ENCODE peak calls at places on chromosomes 7 and 10, in seven cellular contexts. One of them, this sample, is unnamed.

GRCh38 chr7:126689037-126689436 is 563.7 kb downstream of the GRM8 start:
- DNase-seq in mammary epithelial cell: no peak
- DNase-seq in lower lobe of right lung: no peak
- DNase-seq in CD8-positive, alpha-beta T cell: no peak
- DNase-seq in upper lobe of left lung: no peak
- DNase-seq in trophoblast cell: no peak
- DNase-seq in gastrocnemius medialis: no peak
- DNase-seq in this sample: no peak

GRCh38 chr10:127275793-127276415 is 79.5 kb upstream of the INSYN2A start:
- DNase-seq in mammary epithelial cell: no peak
- DNase-seq in lower lobe of right lung: no peak
- DNase-seq in CD8-positive, alpha-beta T cell: no peak
- DNase-seq in upper lobe of left lung: no peak
- DNase-seq in trophoblast cell: no peak
- DNase-seq in gastrocnemius medialis: no peak
- DNase-seq in this sample: no peak

GRCh38 chr7:5692845-5693278 is 88.6 kb downstream of the RNF216 start:
- DNase-seq in mammary epithelial cell: peak; percentile 52
- DNase-seq in lower lobe of right lung: no peak
- DNase-seq in CD8-positive, alpha-beta T cell: no peak
- DNase-seq in upper lobe of left lung: no peak
- DNase-seq in trophoblast cell: peak; percentile 83
- DNase-seq in gastrocnemius medialis: no peak
- DNase-seq in this sample: no peak

GRCh38 chr10:17353568-17353967 is 100.8 kb downstream of the ST8SIA6 start:
- DNase-seq in mammary epithelial cell: peak; percentile 79
- DNase-seq in lower lobe of right lung: no peak
- DNase-seq in CD8-positive, alpha-beta T cell: no peak
- DNase-seq in upper lobe of left lung: no peak
- DNase-seq in trophoblast cell: peak; percentile 87
- DNase-seq in gastrocnemius medialis: no peak
- DNase-seq in this sample: no peak

GRCh38 chr10:30055094-30055701 is 4.2 kb downstream of the JCAD start:
- DNase-seq in mammary epithelial cell: no peak
- DNase-seq in lower lobe of right lung: no peak
- DNase-seq in CD8-positive, alpha-beta T cell: no peak
- DNase-seq in upper lobe of left lung: no peak
- DNase-seq in trophoblast cell: peak; percentile 28
- DNase-seq in gastrocnemius medialis: no peak
- DNase-seq in this sample: no peak

GRCh38 chr7:96151889-96152288 is 170.0 kb downstream of the SLC25A13 start:
- DNase-seq in mammary epithelial cell: no peak
- DNase-seq in lower lobe of right lung: no peak
- DNase-seq in CD8-positive, alpha-beta T cell: no peak
- DNase-seq in upper lobe of left lung: no peak
- DNase-seq in trophoblast cell: no peak
- DNase-seq in gastrocnemius medialis: no peak
- DNase-seq in this sample: no peak

GRCh38 chr7:68146970-68147369 is 1150.3 kb downstream of the TYW1 start:
- DNase-seq in mammary epithelial cell: no peak
- DNase-seq in lower lobe of right lung: no peak
- DNase-seq in CD8-positive, alpha-beta T cell: no peak
- DNase-seq in upper lobe of left lung: no peak
- DNase-seq in trophoblast cell: no peak
- DNase-seq in gastrocnemius medialis: no peak
- DNase-seq in this sample: no peak

GRCh38 chr10:11849272-11849671 is 26.1 kb downstream of the PROSER2 start:
- DNase-seq in mammary epithelial cell: peak; percentile 39
- DNase-seq in lower lobe of right lung: no peak
- DNase-seq in CD8-positive, alpha-beta T cell: no peak
- DNase-seq in upper lobe of left lung: no peak
- DNase-seq in trophoblast cell: no peak
- DNase-seq in gastrocnemius medialis: no peak
- DNase-seq in this sample: no peak

GRCh38 chr10:47028466-47028865 is 117.2 kb downstream of the PTPN20 start:
- DNase-seq in mammary epithelial cell: no peak
- DNase-seq in lower lobe of right lung: no peak
- DNase-seq in CD8-positive, alpha-beta T cell: no peak
- DNase-seq in upper lobe of left lung: peak; percentile 12
- DNase-seq in trophoblast cell: no peak
- DNase-seq in gastrocnemius medialis: no peak
- DNase-seq in this sample: no peak

GRCh38 chr7:19051767-19052375 is 65.6 kb downstream of the TWIST1 start:
- DNase-seq in mammary epithelial cell: peak; percentile 8
- DNase-seq in lower lobe of right lung: no peak
- DNase-seq in CD8-positive, alpha-beta T cell: no peak
- DNase-seq in upper lobe of left lung: no peak
- DNase-seq in trophoblast cell: peak; percentile 67
- DNase-seq in gastrocnemius medialis: no peak
- DNase-seq in this sample: peak; percentile 1

GRCh38 chr10:7407368-7408002 is 3.3 kb downstream of the SFMBT2 start:
- DNase-seq in mammary epithelial cell: no peak
- DNase-seq in lower lobe of right lung: no peak
- DNase-seq in CD8-positive, alpha-beta T cell: no peak
- DNase-seq in upper lobe of left lung: no peak
- DNase-seq in trophoblast cell: no peak
- DNase-seq in gastrocnemius medialis: no peak
- DNase-seq in this sample: no peak

GRCh38 chr10:95499482-95499989 is 61.6 kb downstream of the SORBS1 start:
- DNase-seq in mammary epithelial cell: no peak
- DNase-seq in lower lobe of right lung: no peak
- DNase-seq in CD8-positive, alpha-beta T cell: no peak
- DNase-seq in upper lobe of left lung: no peak
- DNase-seq in trophoblast cell: no peak
- DNase-seq in gastrocnemius medialis: no peak
- DNase-seq in this sample: no peak

GRCh38 chr7:3065724-3066143 is 22.1 kb upstream of the CARD11 start:
- DNase-seq in mammary epithelial cell: no peak
- DNase-seq in lower lobe of right lung: peak; percentile 52
- DNase-seq in CD8-positive, alpha-beta T cell: peak; percentile 45
- DNase-seq in upper lobe of left lung: peak; percentile 27
- DNase-seq in trophoblast cell: peak; percentile 39
- DNase-seq in gastrocnemius medialis: no peak
- DNase-seq in this sample: peak; percentile 62

GRCh38 chr7:31047282-31047681 is 4.8 kb upstream of the ADCYAP1R1 start:
- DNase-seq in mammary epithelial cell: no peak
- DNase-seq in lower lobe of right lung: no peak
- DNase-seq in CD8-positive, alpha-beta T cell: no peak
- DNase-seq in upper lobe of left lung: no peak
- DNase-seq in trophoblast cell: no peak
- DNase-seq in gastrocnemius medialis: no peak
- DNase-seq in this sample: no peak

GRCh38 chr7:4650471-4651047 is 31.5 kb upstream of the FOXK1 start:
- DNase-seq in mammary epithelial cell: no peak
- DNase-seq in lower lobe of right lung: no peak
- DNase-seq in CD8-positive, alpha-beta T cell: no peak
- DNase-seq in upper lobe of left lung: no peak
- DNase-seq in trophoblast cell: no peak
- DNase-seq in gastrocnemius medialis: no peak
- DNase-seq in this sample: no peak

GRCh38 chr10:30359373-30360206 is 10.5 kb upstream of the MTPAP start:
- DNase-seq in mammary epithelial cell: peak; percentile 68
- DNase-seq in lower lobe of right lung: peak; percentile 71
- DNase-seq in CD8-positive, alpha-beta T cell: peak; percentile 38
- DNase-seq in upper lobe of left lung: peak; percentile 69
- DNase-seq in trophoblast cell: peak; percentile 93
- DNase-seq in gastrocnemius medialis: no peak
- DNase-seq in this sample: peak; percentile 43

GRCh38 chr10:133100706-133101463 is 13.2 kb downstream of the ADGRA1 start:
- DNase-seq in mammary epithelial cell: no peak
- DNase-seq in lower lobe of right lung: no peak
- DNase-seq in CD8-positive, alpha-beta T cell: peak; percentile 3
- DNase-seq in upper lobe of left lung: peak; percentile 37
- DNase-seq in trophoblast cell: no peak
- DNase-seq in gastrocnemius medialis: no peak
- DNase-seq in this sample: no peak

GRCh38 chr10:132113206-132113605 is 47.5 kb downstream of the JAKMIP3 start:
- DNase-seq in mammary epithelial cell: no peak
- DNase-seq in lower lobe of right lung: peak; percentile 14
- DNase-seq in CD8-positive, alpha-beta T cell: no peak
- DNase-seq in upper lobe of left lung: peak; percentile 8
- DNase-seq in trophoblast cell: no peak
- DNase-seq in gastrocnemius medialis: no peak
- DNase-seq in this sample: no peak

GRCh38 chr10:49005270-49005669 is 65.6 kb upstream of the LRRC18 start:
- DNase-seq in mammary epithelial cell: no peak
- DNase-seq in lower lobe of right lung: no peak
- DNase-seq in CD8-positive, alpha-beta T cell: no peak
- DNase-seq in upper lobe of left lung: no peak
- DNase-seq in trophoblast cell: no peak
- DNase-seq in gastrocnemius medialis: no peak
- DNase-seq in this sample: no peak

GRCh38 chr7:134785842-134786241 is 6.4 kb downstream of the CALD1 start:
- DNase-seq in mammary epithelial cell: no peak
- DNase-seq in lower lobe of right lung: no peak
- DNase-seq in CD8-positive, alpha-beta T cell: no peak
- DNase-seq in upper lobe of left lung: no peak
- DNase-seq in trophoblast cell: no peak
- DNase-seq in gastrocnemius medialis: no peak
- DNase-seq in this sample: no peak

GRCh38 chr7:134787064-134787463 is 7.6 kb downstream of the CALD1 start:
- DNase-seq in mammary epithelial cell: no peak
- DNase-seq in lower lobe of right lung: no peak
- DNase-seq in CD8-positive, alpha-beta T cell: no peak
- DNase-seq in upper lobe of left lung: no peak
- DNase-seq in trophoblast cell: no peak
- DNase-seq in gastrocnemius medialis: no peak
- DNase-seq in this sample: no peak

GRCh38 chr7:134787720-134788119 is 8.3 kb downstream of the CALD1 start:
- DNase-seq in mammary epithelial cell: no peak
- DNase-seq in lower lobe of right lung: no peak
- DNase-seq in CD8-positive, alpha-beta T cell: no peak
- DNase-seq in upper lobe of left lung: no peak
- DNase-seq in trophoblast cell: peak; percentile 35
- DNase-seq in gastrocnemius medialis: no peak
- DNase-seq in this sample: no peak

GRCh38 chr7:134789967-134790685 is 10.7 kb downstream of the CALD1 start:
- DNase-seq in mammary epithelial cell: no peak
- DNase-seq in lower lobe of right lung: no peak
- DNase-seq in CD8-positive, alpha-beta T cell: no peak
- DNase-seq in upper lobe of left lung: no peak
- DNase-seq in trophoblast cell: peak; percentile 37
- DNase-seq in gastrocnemius medialis: no peak
- DNase-seq in this sample: no peak

GRCh38 chr7:134788191-134788590 is 8.8 kb downstream of the CALD1 start:
- DNase-seq in mammary epithelial cell: no peak
- DNase-seq in lower lobe of right lung: no peak
- DNase-seq in CD8-positive, alpha-beta T cell: no peak
- DNase-seq in upper lobe of left lung: no peak
- DNase-seq in trophoblast cell: no peak
- DNase-seq in gastrocnemius medialis: no peak
- DNase-seq in this sample: no peak
- H3K4me3 ChIP-seq in mammary epithelial cell: no peak overlapping the region
- H3K4me3 ChIP-seq in lower lobe of right lung: no peak overlapping the region
- H3K4me3 ChIP-seq in CD8-positive, alpha-beta T cell: no peak overlapping the region
- H3K4me3 ChIP-seq in upper lobe of left lung: no peak overlapping the region
- H3K4me3 ChIP-seq in trophoblast cell: no peak overlapping the region
- H3K4me3 ChIP-seq in gastrocnemius medialis: no peak overlapping the region
- H3K4me3 ChIP-seq in this sample: no peak overlapping the region

DNA sequence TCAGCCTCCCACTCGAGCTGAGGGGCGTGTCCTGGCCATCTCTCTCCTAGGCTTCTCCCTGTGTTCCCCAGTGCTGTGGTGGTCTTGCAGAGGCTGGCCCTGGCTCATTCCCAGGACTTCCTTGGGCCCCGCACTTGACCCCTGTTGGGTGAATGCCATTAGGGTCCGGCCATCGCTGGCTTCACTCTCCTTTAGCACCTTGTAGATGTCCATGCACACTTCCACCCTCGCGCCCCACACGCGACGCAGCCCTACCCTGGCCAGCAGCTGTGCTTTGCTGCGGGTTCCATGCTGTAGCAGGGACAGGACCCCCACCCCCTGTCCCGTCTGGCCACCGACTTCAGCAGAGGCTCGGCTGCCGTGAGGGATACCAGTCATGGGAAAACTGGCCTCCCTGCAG is 46.3 kb downstream of the PITRM1 start:
- DNase-seq in mammary epithelial cell: no peak
- DNase-seq in lower lobe of right lung: no peak
- DNase-seq in CD8-positive, alpha-beta T cell: no peak
- DNase-seq in upper lobe of left lung: no peak
- DNase-seq in trophoblast cell: no peak
- DNase-seq in gastrocnemius medialis: no peak
- DNase-seq in this sample: no peak
- H3K27ac ChIP-seq in mammary epithelial cell: no peak overlapping the region
- H3K27ac ChIP-seq in lower lobe of right lung: no peak overlapping the region
- H3K27ac ChIP-seq in CD8-positive, alpha-beta T cell: no peak overlapping the region
- H3K27ac ChIP-seq in upper lobe of left lung: no peak overlapping the region
- H3K27ac ChIP-seq in trophoblast cell: no peak overlapping the region
- H3K27ac ChIP-seq in gastrocnemius medialis: peak overlapping the region; percentile 71
- H3K27ac ChIP-seq in this sample: no peak overlapping the region

DNA sequence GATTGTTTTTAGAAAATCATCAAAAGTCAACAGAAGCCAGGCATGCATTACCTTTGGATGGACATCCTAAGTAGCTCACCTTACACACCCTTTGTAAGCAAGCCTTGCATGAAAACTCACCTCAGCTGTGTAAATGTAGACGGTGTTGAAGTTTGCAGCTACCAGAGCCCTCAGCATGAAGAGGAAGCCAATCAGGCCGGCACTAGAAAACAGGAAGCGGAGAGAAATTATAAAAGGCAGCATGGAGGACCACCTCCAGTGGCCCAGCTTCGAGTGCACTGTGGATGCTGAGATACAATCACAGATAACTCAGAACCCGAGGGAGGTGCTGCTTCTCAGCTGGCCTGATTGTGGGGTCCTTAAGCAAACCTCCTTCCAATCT is 75.3 kb downstream of the SVOPL start:
- DNase-seq in mammary epithelial cell: no peak
- DNase-seq in lower lobe of right lung: no peak
- DNase-seq in CD8-positive, alpha-beta T cell: peak; percentile 13
- DNase-seq in upper lobe of left lung: no peak
- DNase-seq in trophoblast cell: no peak
- DNase-seq in gastrocnemius medialis: no peak
- DNase-seq in this sample: peak; percentile 7
- H3K4me3 ChIP-seq in mammary epithelial cell: no peak overlapping the region
- H3K4me3 ChIP-seq in lower lobe of right lung: no peak overlapping the region
- H3K4me3 ChIP-seq in CD8-positive, alpha-beta T cell: peak overlapping the region; percentile 7
- H3K4me3 ChIP-seq in upper lobe of left lung: no peak overlapping the region
- H3K4me3 ChIP-seq in trophoblast cell: no peak overlapping the region
- H3K4me3 ChIP-seq in gastrocnemius medialis: no peak overlapping the region
- H3K4me3 ChIP-seq in this sample: no peak overlapping the region

DNA sequence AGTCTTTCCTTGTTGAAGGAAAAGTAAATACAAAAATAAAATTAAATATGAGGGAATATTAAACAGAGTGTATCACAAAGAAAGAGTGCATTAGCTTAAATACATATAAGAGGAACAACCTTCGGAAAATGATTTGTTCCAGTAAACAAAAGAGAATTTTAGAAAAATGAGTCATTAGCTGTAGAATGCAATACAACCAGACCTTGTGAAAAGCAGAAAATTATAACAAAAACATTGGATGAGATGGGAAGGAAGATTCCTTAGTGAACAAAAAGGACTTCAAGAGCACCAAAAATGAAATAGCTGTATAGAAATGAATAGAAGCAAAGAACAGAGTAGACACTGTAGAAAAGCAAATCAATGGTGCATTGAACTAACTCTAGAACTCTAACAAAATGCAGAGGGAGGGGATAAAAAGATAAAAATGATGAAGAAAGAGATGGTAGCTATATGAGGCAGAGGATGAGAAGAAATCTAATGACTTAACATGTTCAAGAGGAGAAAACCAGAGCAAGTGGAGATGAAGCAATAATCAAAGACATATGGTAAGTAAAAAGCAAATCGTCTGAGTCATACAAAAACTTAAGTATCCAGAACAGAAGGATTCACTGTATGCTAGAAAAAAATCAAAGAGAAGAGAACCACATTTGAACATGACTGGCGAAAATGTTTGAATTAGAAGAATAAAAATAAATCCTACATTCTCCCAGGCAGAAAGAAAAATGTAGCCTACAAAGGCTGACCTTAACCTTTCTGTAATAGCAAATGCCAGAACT is 190.5 kb downstream of the TMEM26 start:
- DNase-seq in mammary epithelial cell: no peak
- DNase-seq in lower lobe of right lung: no peak
- DNase-seq in CD8-positive, alpha-beta T cell: no peak
- DNase-seq in upper lobe of left lung: no peak
- DNase-seq in trophoblast cell: no peak
- DNase-seq in gastrocnemius medialis: no peak
- DNase-seq in this sample: no peak
- H3K27ac ChIP-seq in mammary epithelial cell: no peak overlapping the region
- H3K27ac ChIP-seq in lower lobe of right lung: no peak overlapping the region
- H3K27ac ChIP-seq in CD8-positive, alpha-beta T cell: no peak overlapping the region
- H3K27ac ChIP-seq in upper lobe of left lung: no peak overlapping the region
- H3K27ac ChIP-seq in trophoblast cell: no peak overlapping the region
- H3K27ac ChIP-seq in gastrocnemius medialis: no peak overlapping the region
- H3K27ac ChIP-seq in this sample: no peak overlapping the region